ENCODE peak calls at places on chromosome 12, in seven cellular contexts. M is astrocyte of the cerebellum, Z is cardiac muscle cell, F is pancreas, U is A549, H is AG10803, G is tibial artery. J is an unnamed sample.

GRCh38 chr12:116434155-116435065 is 124.8 kb upstream of the MAP1LC3B2 start:
- DNase-seq in M (peak), F (peak), Z (peak), H (peak), U (peak), G (peak), J (peak)

GRCh38 chr12:108133482-108133881 is 4.4 kb downstream of the WSCD2 start:
- DNase-seq in F (no peak), U (no peak), H (no peak), Z (no peak), M (no peak), G (no peak), J (no peak)

GRCh38 chr12:31922341-31923062 is 36.7 kb upstream of the RESF1 start:
- DNase-seq in Z (peak), M (no peak), F (no peak), G (no peak), U (no peak), H (no peak), J (no peak)

GRCh38 chr12:152440-152839 is 61.5 kb downstream of the SLC6A12 start:
- DNase-seq in F (no peak), G (no peak), Z (peak), M (no peak), H (no peak), U (no peak), J (no peak)

GRCh38 chr12:40164034-40164433 is 58.2 kb upstream of the SLC2A13 start:
- DNase-seq in H (no peak), G (no peak), Z (no peak), U (no peak), F (no peak), M (no peak), J (no peak)

GRCh38 chr12:68276400-68276930 is 23.1 kb upstream of the IL22 start:
- DNase-seq in G (no peak), F (no peak), U (no peak), Z (peak), M (no peak), H (peak), J (no peak)

GRCh38 chr12:117020536-117021220 is 78.5 kb downstream of the TESC start:
- DNase-seq in U (no peak), G (no peak), H (no peak), F (no peak), Z (no peak), M (no peak), J (no peak)

GRCh38 chr12:132408001-132408400 is 78.6 kb upstream of the GALNT9 start:
- DNase-seq in Z (no peak), U (no peak), M (no peak), F (no peak), H (no peak), G (no peak), J (no peak)

GRCh38 chr12:56333679-56334489 is at the start of gene PAN2:
- DNase-seq in Z (peak), F (peak), M (peak), H (peak), G (peak), U (peak), J (peak)

GRCh38 chr12:10182662-10183061 is 3.8 kb downstream of the TMEM52B start:
- DNase-seq in M (no peak), F (no peak), H (peak), Z (peak), U (no peak), G (no peak), J (no peak)

GRCh38 chr12:60872850-60873713 is 1277.3 kb downstream of the SLC16A7 start:
- DNase-seq in M (no peak), G (no peak), U (no peak), H (no peak), F (no peak), Z (no peak), J (no peak)

GRCh38 chr12:28938581-28939301 is 210.3 kb upstream of the FAR2 start:
- DNase-seq in Z (no peak), G (no peak), F (no peak), U (no peak), H (no peak), M (no peak), J (no peak)

GRCh38 chr12:107539196-107539939 is 146.2 kb upstream of the PWP1 start:
- DNase-seq in M (no peak), F (no peak), G (no peak), Z (no peak), U (no peak), H (no peak), J (no peak)

GRCh38 chr12:82425241-82425640 is 66.9 kb downstream of the METTL25 start:
- DNase-seq in M (peak), H (peak), U (no peak), Z (peak), F (no peak), G (no peak), J (no peak)

GRCh38 chr12:120994589-120995337 is 16.4 kb downstream of the HNF1A start:
- DNase-seq in G (no peak), U (no peak), M (no peak), F (no peak), H (no peak), Z (no peak), J (no peak)

GRCh38 chr12:54017845-54018607 is 9.2 kb downstream of the HOXC8 start:
- DNase-seq in M (no peak), F (peak), U (peak), H (peak), Z (peak), G (peak), J (peak)

GRCh38 chr12:120457133-120457532 is 10.9 kb downstream of the GATC start:
- DNase-seq in Z (no peak), F (no peak), G (no peak), U (peak), H (no peak), M (no peak), J (no peak)

GRCh38 chr12:9750276-9751203 is 10.2 kb downstream of the CD69 start:
- DNase-seq in F (no peak), G (peak), Z (peak), M (peak), H (peak), U (peak), J (no peak)

GRCh38 chr12:122793685-122794106 is 19.3 kb downstream of the CCDC62 start:
- DNase-seq in H (peak), F (no peak), G (no peak), U (peak), Z (peak), M (peak), J (no peak)

GRCh38 chr12:39375206-39375808 is 67.6 kb downstream of the KIF21A start:
- DNase-seq in F (no peak), U (no peak), M (peak), G (no peak), H (no peak), Z (no peak), J (no peak)

GRCh38 chr12:9064815-9065606 is 50.7 kb downstream of the A2M start:
- DNase-seq in F (peak), Z (peak), H (peak), U (peak), G (peak), M (no peak), J (peak)

GRCh38 chr12:32949815-32950214 is 53.2 kb upstream of the PKP2 start:
- DNase-seq in H (no peak), G (no peak), Z (no peak), U (no peak), F (no peak), M (no peak), J (no peak)

GRCh38 chr12:131043401-131043871 is 89.7 kb downstream of the ADGRD1 start:
- DNase-seq in U (no peak), F (no peak), M (no peak), G (no peak), H (no peak), Z (no peak), J (no peak)

GRCh38 chr12:27911397-27911796 is 61.1 kb downstream of the PTHLH start:
- DNase-seq in Z (no peak), U (no peak), M (no peak), G (no peak), H (no peak), F (no peak), J (no peak)

GRCh38 chr12:107287436-107288413 is 194.4 kb upstream of the CRY1 start:
- DNase-seq in Z (no peak), G (no peak), U (no peak), H (no peak), M (no peak), F (no peak), J (no peak)

GRCh38 chr12:53060721-53061276 is 10.9 kb downstream of the TNS2 start:
- DNase-seq in H (no peak), M (no peak), G (peak), U (no peak), Z (peak), F (peak), J (peak)

GRCh38 chr12:45745861-45746277 is 16.4 kb downstream of the ARID2 start:
- DNase-seq in F (no peak), M (no peak), H (peak), G (no peak), Z (peak), U (no peak), J (no peak)

DNA sequence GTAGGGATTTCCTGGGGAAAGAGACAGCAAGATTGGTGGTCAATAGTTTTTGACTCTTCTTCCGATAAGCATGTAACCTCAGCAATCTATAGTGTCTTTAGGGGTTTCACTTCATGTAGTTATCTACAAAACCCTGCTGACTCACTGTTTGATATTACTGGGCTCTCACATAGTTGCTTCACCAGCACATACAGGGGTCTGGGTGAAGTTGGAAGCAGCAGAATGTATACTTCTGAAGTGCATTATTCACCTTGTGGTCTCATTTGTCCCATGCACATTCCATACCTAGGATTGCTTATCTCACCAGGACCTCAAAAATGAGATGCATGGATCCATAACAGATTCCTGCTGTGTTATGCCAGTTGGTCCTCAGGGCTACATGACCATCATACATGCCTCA is 280.0 kb downstream of the LRIG3 start:
- DNase-seq in Z (peak), F (no peak), G (no peak), H (no peak), M (no peak), U (no peak), J (no peak)
- H3K4me3 ChIP-seq in Z (no peak), F (no peak), G (no peak), H (no peak), M (no peak), U (no peak), J (no peak)

DNA sequence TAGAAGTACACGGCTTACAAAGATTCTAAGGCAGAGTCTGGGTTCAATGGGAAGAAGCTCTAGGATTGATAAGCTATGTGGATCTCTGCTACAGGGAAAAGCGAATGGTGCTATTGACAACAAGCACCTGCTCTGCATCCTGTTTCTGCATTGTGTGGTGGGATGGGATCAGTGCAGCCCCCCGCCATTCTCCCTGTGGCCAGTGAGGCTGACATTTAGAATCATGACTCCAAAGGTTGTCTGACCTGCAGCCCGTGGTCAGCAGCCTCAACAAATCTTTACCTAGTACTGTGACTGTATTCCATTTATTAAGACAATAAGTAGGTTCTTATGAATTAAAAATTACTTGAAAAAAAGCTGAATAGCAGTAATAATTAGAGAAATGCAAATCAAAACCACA is 1477.0 kb upstream of the TMEM132C start:
- DNase-seq in U (no peak), F (no peak), M (no peak), H (no peak), Z (no peak), G (no peak), J (no peak)
- H3K4me3 ChIP-seq in U (no peak), F (no peak), M (no peak), H (no peak), Z (no peak), G (no peak), J (no peak)

GRCh38 chr12:49671051-49671765 is 36.0 kb downstream of the FMNL3 start:
- DNase-seq in U (no peak), F (no peak), Z (no peak), H (no peak), M (no peak), G (no peak), J (no peak)
- H3K4me3 ChIP-seq in U (no peak), F (no peak), Z (no peak), H (no peak), M (no peak), G (no peak), J (no peak)

DNA sequence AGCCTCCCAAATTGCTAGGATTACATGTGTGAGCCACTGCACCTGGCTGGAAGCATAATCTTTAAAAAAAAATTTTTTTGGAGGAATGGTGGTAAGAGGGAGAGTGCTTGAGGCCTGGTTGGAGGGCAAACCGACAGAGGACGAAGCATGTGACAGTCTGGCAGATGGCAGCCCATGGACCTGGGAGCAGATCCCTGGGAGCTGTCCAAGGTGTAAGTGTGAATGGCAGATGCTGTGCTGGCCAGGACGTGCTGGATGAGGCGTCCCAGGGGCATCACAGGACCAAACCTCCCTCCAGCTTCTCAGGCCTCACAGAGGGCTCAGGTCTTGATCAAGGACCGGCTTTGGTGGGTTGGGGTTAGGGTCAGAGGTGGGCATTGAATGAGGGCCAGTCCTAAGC is 128.4 kb upstream of the NCOR2 start:
- DNase-seq in G (no peak), H (no peak), U (no peak), F (no peak), Z (no peak), M (no peak), J (no peak)
- H3K4me3 ChIP-seq in G (no peak), H (no peak), U (no peak), F (no peak), Z (no peak), M (no peak), J (no peak)

GRCh38 chr12:47774664-47775063 is 1.6 kb downstream of the SLC48A1 start:
- DNase-seq in U (no peak), F (no peak), G (no peak), M (no peak), Z (no peak), H (no peak), J (no peak)
- H3K4me3 ChIP-seq in U (peak), F (no peak), G (no peak), M (no peak), Z (no peak), H (no peak), J (no peak)

DNA sequence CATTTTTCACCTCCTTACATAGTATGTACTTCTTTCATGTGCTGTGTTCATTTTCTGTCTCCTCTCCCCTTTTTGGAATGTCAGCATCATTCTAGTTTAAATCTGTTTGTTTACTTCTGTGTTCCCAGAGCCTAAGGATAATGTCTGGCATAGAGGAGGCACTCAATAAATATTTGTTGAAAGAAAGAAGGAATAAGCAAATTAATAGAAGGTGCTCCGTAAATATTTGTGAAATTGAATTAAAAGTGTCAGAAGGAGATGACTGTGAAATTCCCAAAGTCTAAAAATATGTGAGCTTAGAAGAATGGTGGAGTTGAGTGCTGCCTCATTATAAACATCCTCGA is 3.3 kb upstream of the CDKN1B start:
- DNase-seq in M (no peak), U (no peak), H (no peak), G (no peak), Z (no peak), F (no peak), J (no peak)
- H3K4me3 ChIP-seq in M (peak), U (peak), H (peak), G (peak), Z (no peak), F (no peak), J (no peak)

GRCh38 chr12:113620437-113620976 is 148.8 kb upstream of the LHX5 start:
- DNase-seq in M (no peak), H (no peak), G (no peak), F (no peak), Z (no peak), U (no peak), J (no peak)
- H3K4me3 ChIP-seq in M (no peak), H (no peak), G (no peak), F (no peak), Z (no peak), U (no peak), J (no peak)

GRCh38 chr12:51907083-51907863 is at the start of gene ACVRL1:
- DNase-seq in M (no peak), G (no peak), Z (peak), H (peak), U (no peak), F (no peak), J (no peak)
- H3K4me3 ChIP-seq in M (peak), G (peak), Z (peak), H (peak), U (no peak), F (peak), J (peak)

GRCh38 chr12:15590180-15590826 is 198.9 kb downstream of the EPS8 start:
- DNase-seq in G (peak), H (peak), F (peak), U (peak), Z (peak), M (peak), J (peak)
- H3K4me3 ChIP-seq in G (peak), H (peak), F (no peak), U (peak), Z (no peak), M (peak), J (no peak)

J was measured in right lobe of liver.